ENCODE peak calls at places on chromosomes 4 and X, in nine cellular contexts. K is lower lobe of right lung, F is ascending aorta, R is cardiac muscle cell, O is upper lobe of right lung, M is MM.1S, S is bronchial epithelial cell, G is K562, V is IMR-90. Z is an unnamed sample. For H3K36me3, the result is how much of the 10 kb centered on the place peaks cover.

GRCh38 chrX:11702965-11703631 is 37.4 kb upstream of the ARHGAP6 start:
- DNase-seq in S (no peak), G (no peak), V (no peak), M (no peak), O (no peak), R (no peak), F (no peak), K (no peak), Z (no peak)

GRCh38 chr4:82823062-82823461 is 24.5 kb upstream of the SCD5 start:
- DNase-seq in G (no peak), M (no peak), F (no peak), O (no peak), K (no peak), R (no peak), V (peak), S (peak), Z (no peak)

GRCh38 chr4:17788956-17789355 is 7.5 kb upstream of the FAM184B start:
- DNase-seq in S (peak), R (no peak), V (peak), O (no peak), G (no peak), F (no peak), K (no peak), M (no peak), Z (no peak)

GRCh38 chr4:18421519-18421918 is 400.0 kb upstream of the LCORL start:
- DNase-seq in S (no peak), K (no peak), F (no peak), R (no peak), O (no peak), V (no peak), M (no peak), G (no peak), Z (no peak)

GRCh38 chr4:31983677-31984076 is 1263.5 kb downstream of the PCDH7 start:
- DNase-seq in S (peak), R (no peak), M (no peak), O (no peak), K (no peak), F (no peak), G (no peak), V (no peak), Z (no peak)

GRCh38 chr4:126513596-126513995 is 1119.2 kb upstream of the INTU start:
- DNase-seq in R (peak), S (no peak), F (no peak), K (no peak), M (no peak), O (no peak), V (no peak), G (no peak), Z (no peak)

GRCh38 chr4:126890994-126891393 is 741.8 kb upstream of the INTU start:
- DNase-seq in V (peak), M (no peak), O (no peak), K (no peak), R (peak), G (no peak), S (no peak), F (no peak), Z (no peak)

GRCh38 chr4:176778063-176778462 is 14.7 kb downstream of the VEGFC start:
- DNase-seq in K (no peak), V (peak), F (no peak), S (peak), O (no peak), M (no peak), G (no peak), R (no peak), Z (no peak)

GRCh38 chr4:67546971-67547370 is 1.7 kb upstream of the CENPC start:
- DNase-seq in S (no peak), V (no peak), O (no peak), G (no peak), M (no peak), K (no peak), R (no peak), F (no peak), Z (no peak)

GRCh38 chr4:78692815-78693156 is 83.4 kb upstream of the BMP2K start:
- DNase-seq in S (no peak), O (no peak), K (no peak), V (no peak), F (no peak), R (no peak), G (no peak), M (no peak), Z (no peak)

GRCh38 chrX:152202886-152203285 is 64.5 kb upstream of the MAGEA10 start:
- DNase-seq in K (no peak), R (no peak), G (no peak), M (no peak), F (no peak), S (no peak), O (no peak), V (no peak), Z (no peak)

GRCh38 chrX:153562546-153562945 is 36.4 kb downstream of the CCNQ start:
- DNase-seq in O (no peak), S (no peak), R (no peak), F (no peak), K (no peak), M (no peak), G (no peak), V (no peak), Z (peak)

GRCh38 chr4:152843476-152844107 is 63.8 kb downstream of the ARFIP1 start:
- DNase-seq in K (no peak), O (no peak), S (peak), R (no peak), M (no peak), V (no peak), G (no peak), F (no peak), Z (no peak)

GRCh38 chrX:16918979-16919378 is 27.5 kb upstream of the REPS2 start:
- DNase-seq in G (no peak), V (no peak), R (no peak), K (no peak), M (no peak), F (no peak), S (no peak), O (no peak), Z (no peak)

GRCh38 chrX:45801554-45801953 is 600.9 kb upstream of the DIPK2B start:
- DNase-seq in F (no peak), V (peak), K (no peak), R (peak), O (no peak), M (peak), S (peak), G (no peak), Z (no peak)
- TF ChIP-seq CTCF in F (no peak), V (peak), K (peak), R (peak), O (peak), M (peak), S (peak), G (peak), Z (peak)

DNA sequence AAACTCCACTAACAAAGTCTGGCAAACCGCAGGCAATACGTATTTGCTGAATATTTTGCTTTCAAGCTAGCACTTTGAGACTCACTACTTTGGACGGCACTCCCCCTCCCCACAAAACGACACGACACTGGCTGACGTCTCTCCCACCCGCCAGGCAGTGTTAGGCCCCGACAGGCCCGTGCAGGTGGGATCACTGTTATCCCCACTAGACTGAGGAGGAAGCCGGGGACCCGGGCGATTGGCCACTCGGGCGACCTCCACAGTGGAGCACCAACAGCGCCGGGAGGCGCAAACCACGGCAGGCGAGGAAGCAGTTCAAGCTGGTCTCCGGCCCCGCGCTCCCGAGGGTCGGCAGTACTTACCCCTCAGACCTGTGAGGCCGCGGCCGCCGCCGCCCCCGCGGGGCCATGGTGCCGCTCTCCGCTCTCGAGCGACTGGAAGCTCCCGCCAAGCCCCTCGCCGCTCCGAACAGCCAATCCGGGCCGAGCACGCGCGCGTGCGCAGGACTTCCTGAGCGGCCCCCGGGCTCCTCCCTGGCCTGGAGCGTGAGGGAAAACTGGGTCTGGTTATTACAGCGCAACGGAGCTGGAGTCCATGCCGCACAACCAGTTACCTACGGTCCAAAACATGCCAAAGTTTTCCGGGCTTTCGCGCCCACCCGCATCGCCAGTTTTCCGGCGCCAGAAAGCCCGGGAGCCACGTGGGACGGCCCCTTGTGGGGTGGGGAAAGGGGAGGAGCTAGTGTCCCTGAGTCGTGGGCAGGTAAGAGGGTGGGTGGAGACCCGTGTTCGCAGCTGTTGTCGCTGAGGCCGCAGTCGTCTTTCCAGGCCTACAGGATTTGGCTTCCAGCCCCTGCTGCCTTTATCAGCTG is at the start of gene CENPU:
- DNase-seq in R (peak), S (peak), K (peak), F (peak), M (peak), G (peak), V (peak), O (peak), Z (peak)
- H3K4me3 ChIP-seq in R (peak), S (peak), K (peak), F (peak), M (peak), G (peak), V (peak), O (peak), Z (peak)

GRCh38 chrX:70498129-70498528 is 53.5 kb downstream of the DLG3 start:
- DNase-seq in O (no peak), V (no peak), M (peak), F (no peak), K (no peak), G (no peak), R (no peak), S (no peak), Z (no peak)
- H3K36me3 ChIP-seq in O (under half), V (under half), M (under half), F (under half), K (under half), G (under half), R (under half), S (under half), Z (under half)

GRCh38 chr4:71907782-71908181 is 123.9 kb upstream of the GC start:
- DNase-seq in S (peak), O (no peak), K (no peak), G (no peak), M (no peak), F (no peak), V (no peak), R (no peak), Z (no peak)
- TF ChIP-seq CTCF in S (no peak), O (no peak), K (no peak), G (no peak), M (no peak), F (no peak), V (no peak), R (no peak), Z (no peak)

DNA sequence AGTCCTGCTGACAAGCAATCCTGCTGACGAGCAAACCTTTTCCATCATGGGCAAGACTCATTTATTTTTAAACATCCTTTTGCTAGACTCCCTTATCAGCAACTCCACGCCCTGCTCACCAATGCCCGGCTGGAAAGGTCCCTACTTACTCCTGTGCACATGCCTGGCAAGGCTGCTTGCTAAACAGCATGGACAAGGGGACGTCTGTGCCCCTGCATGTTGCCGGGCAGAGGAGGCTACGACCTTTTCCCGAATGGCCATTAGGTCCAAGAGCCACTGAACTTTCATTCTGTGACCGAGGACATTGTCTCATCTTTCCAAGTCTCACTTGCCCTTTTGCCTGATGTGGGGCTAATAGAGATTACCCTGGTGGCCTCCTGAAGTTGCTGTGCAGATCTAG is 98.6 kb downstream of the MGST2 start:
- DNase-seq in R (peak), O (no peak), V (no peak), G (no peak), K (no peak), S (no peak), F (no peak), M (no peak), Z (no peak)
- H3K4me3 ChIP-seq in R (no peak), O (peak), V (no peak), G (no peak), K (peak), S (no peak), F (peak), M (no peak), Z (no peak)

DNA sequence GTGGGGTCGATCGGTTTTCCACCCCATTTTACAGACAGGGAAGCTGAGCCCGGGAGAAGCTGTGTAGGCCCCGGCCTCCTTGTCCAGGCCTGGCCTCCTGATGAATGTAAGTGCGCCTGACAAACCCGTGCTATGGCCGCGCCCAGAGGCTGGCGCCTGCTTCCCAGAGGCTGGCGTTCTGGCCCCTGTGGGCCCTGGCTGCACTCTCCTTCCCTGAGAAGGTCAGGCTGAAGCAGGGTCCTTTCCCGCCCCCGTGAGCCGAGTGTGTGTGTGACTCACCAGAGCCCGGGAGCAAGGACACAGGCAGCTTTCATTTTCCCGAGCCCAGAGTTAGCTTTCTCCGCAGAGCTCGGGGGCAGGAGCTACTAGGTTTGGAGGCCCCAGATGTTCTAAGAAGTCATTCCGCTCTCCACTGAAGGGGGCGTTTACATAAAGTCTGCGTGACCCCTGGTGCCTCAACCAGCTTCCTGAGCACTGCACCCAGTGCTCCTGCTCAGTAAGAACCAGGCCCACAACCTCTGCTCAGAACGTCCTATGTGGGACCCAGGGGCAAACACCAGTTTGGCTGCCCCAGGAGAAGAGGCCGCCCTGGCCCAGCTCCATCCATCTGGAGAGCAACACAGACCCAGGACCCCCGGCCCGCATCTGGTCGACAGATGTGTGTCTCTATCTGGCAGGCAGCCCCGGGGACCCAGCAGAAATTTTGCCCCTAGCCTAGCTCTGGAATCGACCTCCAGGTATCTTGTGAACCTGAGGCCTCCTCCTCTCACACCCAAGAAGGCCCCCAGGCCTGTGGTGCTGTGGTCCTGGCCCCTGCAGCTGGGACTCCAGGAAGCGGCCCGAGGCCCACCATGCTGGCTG is 13.6 kb downstream of the UVSSA start:
- DNase-seq in O (no peak), G (no peak), V (peak), S (no peak), R (no peak), M (no peak), F (no peak), K (no peak), Z (no peak)
- H3K36me3 ChIP-seq in O (under half), G (under half), V (under half), S (under half), R (under half), M (under half), F (under half), K (half or more), Z (under half)

GRCh38 chr4:120055167-120055566 is 11.5 kb downstream of the MAD2L1 start:
- DNase-seq in F (no peak), M (no peak), V (no peak), G (no peak), S (no peak), K (no peak), R (no peak), O (no peak), Z (no peak)

GRCh38 chr4:120053916-120054315 is 12.7 kb downstream of the MAD2L1 start:
- DNase-seq in M (no peak), V (no peak), O (no peak), G (no peak), R (no peak), K (no peak), S (no peak), F (no peak), Z (no peak)

GRCh38 chr4:120055795-120056194 is 10.9 kb downstream of the MAD2L1 start:
- DNase-seq in G (no peak), S (no peak), V (no peak), M (no peak), F (no peak), R (no peak), O (no peak), K (no peak), Z (no peak)

GRCh38 chr4:120057416-120057815 is 9.2 kb downstream of the MAD2L1 start:
- DNase-seq in G (no peak), O (no peak), S (no peak), V (no peak), F (no peak), R (no peak), M (no peak), K (no peak), Z (no peak)

DNA sequence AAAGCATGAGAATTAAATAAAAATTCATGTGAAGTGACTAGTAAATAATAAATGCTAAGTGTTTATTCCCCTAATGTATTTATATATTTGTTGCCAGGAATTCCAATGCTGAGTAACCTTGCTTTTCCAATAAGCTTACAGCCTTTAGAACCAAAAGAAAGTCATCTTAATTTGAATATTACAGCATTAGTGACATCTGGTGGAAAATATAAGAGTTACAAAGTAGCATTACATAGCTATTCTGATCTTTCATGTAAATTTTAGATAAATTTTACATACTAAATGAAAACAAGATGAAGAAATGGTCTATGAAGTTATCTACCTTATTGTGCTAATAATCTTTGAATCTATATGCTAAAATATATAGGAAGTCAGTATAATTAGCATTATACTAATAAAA is 10.4 kb downstream of the MAD2L1 start:
- DNase-seq in R (no peak), V (peak), K (no peak), M (peak), G (no peak), F (no peak), S (peak), O (no peak), Z (no peak)
- TF ChIP-seq CTCF in R (no peak), V (peak), K (no peak), M (peak), G (peak), F (peak), S (no peak), O (peak), Z (no peak)

DNA sequence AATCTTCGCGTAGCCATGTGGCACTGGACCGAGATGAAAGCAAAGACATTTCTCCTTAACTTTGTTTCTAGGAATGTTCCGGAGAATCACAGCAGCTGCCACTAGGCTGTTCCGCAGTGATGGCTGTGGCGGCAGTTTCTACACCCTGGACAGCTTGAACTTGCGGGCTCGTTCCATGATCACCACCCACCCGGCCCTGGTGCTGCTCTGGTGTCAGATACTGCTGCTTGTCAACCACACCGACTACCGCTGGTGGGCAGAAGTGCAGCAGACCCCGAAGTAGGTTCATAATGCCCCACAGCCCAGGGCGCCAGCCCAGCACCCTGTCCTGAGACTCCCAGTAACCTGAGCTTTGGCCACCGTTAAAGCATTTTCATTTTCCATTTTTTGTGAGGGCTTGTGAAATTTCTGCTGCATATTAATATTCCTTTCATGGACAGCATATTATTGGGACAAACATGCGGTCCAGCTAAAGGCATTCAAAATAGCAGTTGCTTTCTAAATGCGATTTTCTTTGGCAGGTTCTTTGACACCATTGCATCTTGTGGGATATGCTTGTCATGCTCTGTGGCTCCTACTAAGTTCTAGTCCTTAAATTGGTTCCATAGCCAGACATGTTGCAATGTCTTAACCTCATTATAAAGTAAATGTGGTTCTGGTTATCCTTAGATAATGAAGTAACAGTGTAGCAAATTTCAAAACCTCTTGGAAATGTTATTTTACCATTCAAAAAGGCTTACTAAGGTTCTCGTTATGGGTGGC is 49.1 kb upstream of the MSANTD1 start:
- DNase-seq in V (no peak), O (no peak), F (no peak), M (no peak), S (no peak), R (no peak), G (no peak), K (no peak), Z (no peak)
- H3K4me3 ChIP-seq in V (no peak), O (no peak), F (no peak), M (no peak), S (no peak), R (no peak), G (no peak), K (no peak), Z (no peak)

Z was measured in BE2C.